ENCODE peak calls at places on chromosome 10, in eight cellular contexts. D is hepatocyte, G is LNCaP clone FGC, I is AG04449, J is RWPE1, R is fibroblast of pulmonary artery, L is psoas muscle, H is type B pancreatic cell. U is an unnamed sample.

GRCh38 chr10:115795964-115796363 is 477.0 kb downstream of the GFRA1 start:
- DNase-seq in G (no peak), I (no peak), L (no peak), R (no peak), H (no peak), D (no peak), J (no peak), U (no peak)

GRCh38 chr10:118369806-118370205 is 27.7 kb upstream of the FAM204A start:
- DNase-seq in J (no peak), D (no peak), G (no peak), R (no peak), L (no peak), I (no peak), H (no peak), U (no peak)

GRCh38 chr10:3835770-3836169 is 50.8 kb upstream of the KLF6 start:
- DNase-seq in J (no peak), I (no peak), R (peak), H (no peak), L (no peak), D (peak), G (no peak), U (no peak)

GRCh38 chr10:24951201-24952145 is 933 bp downstream of the PRTFDC1 start:
- DNase-seq in G (no peak), D (peak), L (no peak), J (no peak), R (no peak), I (no peak), H (no peak), U (peak)

GRCh38 chr10:3465406-3465891 is 292.9 kb upstream of the PITRM1 start:
- DNase-seq in D (peak), G (peak), I (no peak), H (no peak), R (peak), J (no peak), L (no peak), U (no peak)

GRCh38 chr10:72038458-72039001 is 49.8 kb downstream of the SPOCK2 start:
- DNase-seq in G (no peak), J (no peak), I (no peak), R (peak), H (no peak), D (peak), L (no peak), U (no peak)

GRCh38 chr10:32381165-32381564 is 34.2 kb upstream of the EPC1 start:
- DNase-seq in D (no peak), J (no peak), G (no peak), H (no peak), I (no peak), L (no peak), R (no peak), U (no peak)

GRCh38 chr10:82558208-82558607 is 683.2 kb downstream of the NRG3 start:
- DNase-seq in G (no peak), I (no peak), H (no peak), D (peak), J (no peak), L (no peak), R (peak), U (no peak)

GRCh38 chr10:5964736-5965135 is 12.6 kb downstream of the IL15RA start:
- DNase-seq in R (no peak), J (no peak), L (no peak), I (no peak), D (no peak), H (no peak), G (no peak), U (peak)

GRCh38 chr10:97514344-97514743 is 15.6 kb downstream of the UBTD1 start:
- DNase-seq in L (no peak), H (no peak), G (no peak), J (no peak), D (no peak), R (no peak), I (no peak), U (no peak)

GRCh38 chr10:131832056-131832685 is 68.6 kb upstream of the PPP2R2D start:
- DNase-seq in L (peak), D (no peak), H (no peak), J (no peak), I (no peak), G (no peak), R (no peak), U (no peak)

GRCh38 chr10:74882427-74882826 is 56.0 kb downstream of the KAT6B start:
- DNase-seq in J (no peak), I (no peak), L (no peak), H (no peak), D (no peak), R (peak), G (no peak), U (no peak)

GRCh38 chr10:30154561-30154960 is 95.2 kb upstream of the JCAD start:
- DNase-seq in H (no peak), J (no peak), I (no peak), G (no peak), R (no peak), L (no peak), D (no peak), U (no peak)

GRCh38 chr10:69014171-69014570 is 25.6 kb downstream of the KIFBP start:
- DNase-seq in D (no peak), G (no peak), H (no peak), I (no peak), R (peak), L (no peak), J (no peak), U (no peak)

GRCh38 chr10:1049425-1049958 is 573 bp upstream of the IDI1 start:
- DNase-seq in J (no peak), G (no peak), L (no peak), D (no peak), R (no peak), I (no peak), H (no peak), U (no peak)

GRCh38 chr10:70832852-70833542 is 17.2 kb downstream of the SGPL1 start:
- DNase-seq in G (no peak), R (peak), I (peak), J (peak), H (no peak), D (no peak), L (no peak), U (no peak)

GRCh38 chr10:47230482-47230881 is 69.5 kb upstream of the GDF10 start:
- DNase-seq in H (no peak), I (no peak), R (no peak), G (no peak), D (no peak), L (no peak), J (no peak), U (no peak)

GRCh38 chr10:73205956-73206355 is 38.0 kb downstream of the FAM149B1 start:
- DNase-seq in L (no peak), J (no peak), D (no peak), R (no peak), G (no peak), H (no peak), I (no peak), U (no peak)

GRCh38 chr10:26505491-26505890 is 67.3 kb downstream of the APBB1IP start:
- DNase-seq in L (no peak), G (no peak), R (no peak), I (no peak), J (no peak), H (no peak), D (no peak), U (no peak)

GRCh38 chr10:68560201-68560915 is at the start of gene TET1:
- DNase-seq in J (no peak), G (no peak), R (peak), L (peak), D (peak), I (no peak), H (peak), U (peak)

GRCh38 chr10:132861116-132861691 is 75.3 kb upstream of the NKX6-2 start:
- DNase-seq in L (peak), D (no peak), J (no peak), I (no peak), G (no peak), R (no peak), H (peak), U (no peak)

GRCh38 chr10:64376169-64376568 is 855.0 kb downstream of the REEP3 start:
- DNase-seq in L (no peak), R (no peak), D (peak), J (no peak), I (no peak), H (no peak), G (no peak), U (no peak)

GRCh38 chr10:131312261-131312801 is 810 bp upstream of the TCERG1L start:
- DNase-seq in J (no peak), I (no peak), D (peak), G (no peak), R (no peak), L (no peak), H (peak), U (no peak)

GRCh38 chr10:13100349-13101294 is 659 bp downstream of the OPTN start:
- DNase-seq in H (no peak), J (peak), L (peak), G (no peak), D (peak), I (no peak), R (peak), U (peak)

GRCh38 chr10:74743401-74743800 is 83.0 kb upstream of the KAT6B start:
- DNase-seq in R (no peak), I (no peak), D (no peak), L (no peak), H (no peak), G (no peak), J (no peak), U (no peak)

GRCh38 chr10:79387466-79387973 is 40.3 kb downstream of the PPIF start:
- DNase-seq in L (no peak), R (no peak), G (no peak), I (no peak), J (no peak), H (peak), D (no peak), U (no peak)

GRCh38 chr10:14624600-14624999 is 150.1 kb downstream of the FAM107B start:
- DNase-seq in H (no peak), J (no peak), R (no peak), D (no peak), G (no peak), I (no peak), L (no peak), U (no peak)

GRCh38 chr10:83522881-83523386 is 616.4 kb upstream of the GHITM start:
- DNase-seq in R (peak), G (no peak), L (no peak), I (peak), H (no peak), D (peak), J (no peak), U (no peak)

GRCh38 chr10:32436215-32436614 is 9.7 kb upstream of the CCDC7 start:
- DNase-seq in D (no peak), H (no peak), R (no peak), G (no peak), J (no peak), L (no peak), I (no peak), U (no peak)

GRCh38 chr10:77635402-77636227 is 2.0 kb downstream of the KCNMA1 start:
- DNase-seq in H (no peak), G (no peak), R (no peak), I (no peak), D (no peak), J (no peak), L (no peak), U (no peak)

GRCh38 chr10:30155401-30155800 is 96.0 kb upstream of the JCAD start:
- DNase-seq in J (no peak), H (no peak), I (no peak), R (peak), L (no peak), G (no peak), D (no peak), U (no peak)

GRCh38 chr10:77496941-77497420 is 140.6 kb downstream of the KCNMA1 start:
- DNase-seq in R (no peak), J (no peak), G (no peak), L (no peak), D (no peak), H (no peak), I (no peak), U (no peak)

GRCh38 chr10:87618470-87619423 is 40.9 kb upstream of the PAPSS2 start:
- DNase-seq in L (no peak), H (no peak), R (peak), J (no peak), I (no peak), D (peak), G (no peak), U (no peak)

GRCh38 chr10:25226775-25227682 is 52.2 kb downstream of the GPR158 start:
- DNase-seq in D (peak), L (no peak), R (peak), G (peak), I (no peak), H (no peak), J (peak), U (peak)

GRCh38 chr10:24551161-24551560 is 172.5 kb downstream of the ARHGAP21 start:
- DNase-seq in H (no peak), D (no peak), J (no peak), I (no peak), L (no peak), G (no peak), R (no peak), U (no peak)

DNA sequence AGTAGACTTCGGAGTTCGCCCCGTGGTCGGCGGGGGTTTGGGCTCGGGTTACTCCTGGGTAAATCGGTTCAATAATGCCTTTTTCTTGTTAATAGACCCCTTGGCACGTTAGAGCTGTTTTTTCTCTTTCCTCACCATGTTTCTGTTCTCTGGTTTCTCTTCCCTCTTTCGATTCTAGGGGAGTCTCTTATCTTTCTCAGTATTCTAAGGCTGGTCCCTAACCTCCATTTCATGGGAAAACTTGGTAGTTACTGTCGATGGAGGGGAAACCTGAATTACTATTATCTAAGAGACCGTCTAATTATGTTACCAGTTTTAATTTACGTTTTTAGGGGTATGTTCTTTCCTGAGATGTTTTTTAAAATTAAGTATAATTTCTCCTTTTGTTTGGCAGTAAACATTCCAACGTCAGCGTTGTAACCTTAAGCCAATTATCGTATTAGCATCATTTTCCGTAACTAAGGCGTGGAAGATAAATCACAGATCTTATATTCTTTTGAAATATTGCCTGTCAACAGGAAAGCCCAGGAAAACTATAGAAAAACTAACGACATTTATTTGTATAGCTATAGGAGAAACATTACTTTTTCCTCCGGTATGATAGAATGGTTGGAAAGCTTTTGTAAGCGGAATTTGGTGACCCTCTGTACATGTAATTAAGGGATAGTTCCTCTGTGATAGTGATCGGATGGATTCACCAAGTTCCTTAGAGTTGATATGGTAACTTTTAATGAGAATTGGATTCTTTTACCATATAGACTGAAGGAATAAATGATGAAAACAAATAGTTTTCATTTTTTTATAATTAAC is 847 bp downstream of the BTAF1 start:
- DNase-seq in H (no peak), G (no peak), J (no peak), I (no peak), L (no peak), R (peak), D (no peak), U (peak)
- TF ChIP-seq CTCF in H (no peak), G (no peak), J (no peak), I (no peak), L (no peak), R (no peak), D (no peak), U (no peak)

GRCh38 chr10:84739641-84740040 is 411.3 kb downstream of the CCSER2 start:
- DNase-seq in H (no peak), J (no peak), R (no peak), I (no peak), L (no peak), D (no peak), G (no peak), U (no peak)
- TF ChIP-seq CTCF in H (no peak), J (no peak), R (no peak), I (no peak), L (no peak), D (peak), G (no peak), U (no peak)

GRCh38 chr10:113732966-113733365 is 18.5 kb upstream of the PLEKHS1 start:
- DNase-seq in D (no peak), L (no peak), I (no peak), H (no peak), R (no peak), J (no peak), G (no peak), U (no peak)

GRCh38 chr10:113733635-113734034 is 17.8 kb upstream of the PLEKHS1 start:
- DNase-seq in H (no peak), L (no peak), D (no peak), R (no peak), I (no peak), G (no peak), J (no peak), U (no peak)

GRCh38 chr10:113739031-113739430 is 12.5 kb upstream of the PLEKHS1 start:
- DNase-seq in D (no peak), I (no peak), L (no peak), G (no peak), H (no peak), J (no peak), R (no peak), U (no peak)

GRCh38 chr10:113736576-113736975 is 14.9 kb upstream of the PLEKHS1 start:
- DNase-seq in G (no peak), D (no peak), L (no peak), I (peak), H (no peak), R (peak), J (no peak), U (no peak)

DNA sequence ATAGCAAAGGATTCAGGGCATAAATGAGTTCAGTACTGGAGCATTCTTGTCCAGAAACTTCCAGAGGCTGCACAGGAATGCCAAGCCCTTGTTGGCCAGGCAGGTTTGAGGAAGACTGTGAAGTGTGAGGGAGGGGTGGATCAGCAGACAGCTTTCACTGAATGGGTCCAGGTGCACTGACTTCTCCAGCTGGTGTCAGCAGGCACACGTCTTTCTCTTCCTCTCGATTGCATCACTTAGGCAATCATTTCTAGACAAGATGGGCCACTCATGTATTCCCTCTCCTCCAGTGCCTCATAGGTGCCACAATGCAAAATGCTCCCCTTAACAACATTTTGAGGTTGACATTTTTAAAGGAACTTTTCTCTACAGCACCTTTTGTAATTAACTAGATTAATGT is 15.6 kb upstream of the PLEKHS1 start:
- DNase-seq in H (no peak), J (peak), G (peak), L (no peak), R (peak), D (peak), I (no peak), U (no peak)
- TF ChIP-seq CTCF in H (no peak), J (no peak), G (peak), L (no peak), R (no peak), D (peak), I (no peak), U (no peak)

GRCh38 chr10:128268015-128268722 is 141.9 kb upstream of the MKI67 start:
- DNase-seq in D (peak), I (no peak), R (peak), J (peak), H (peak), G (peak), L (peak), U (peak)
- TF ChIP-seq CTCF in D (peak), I (no peak), R (peak), J (peak), H (peak), G (peak), L (peak), U (peak)

DNA sequence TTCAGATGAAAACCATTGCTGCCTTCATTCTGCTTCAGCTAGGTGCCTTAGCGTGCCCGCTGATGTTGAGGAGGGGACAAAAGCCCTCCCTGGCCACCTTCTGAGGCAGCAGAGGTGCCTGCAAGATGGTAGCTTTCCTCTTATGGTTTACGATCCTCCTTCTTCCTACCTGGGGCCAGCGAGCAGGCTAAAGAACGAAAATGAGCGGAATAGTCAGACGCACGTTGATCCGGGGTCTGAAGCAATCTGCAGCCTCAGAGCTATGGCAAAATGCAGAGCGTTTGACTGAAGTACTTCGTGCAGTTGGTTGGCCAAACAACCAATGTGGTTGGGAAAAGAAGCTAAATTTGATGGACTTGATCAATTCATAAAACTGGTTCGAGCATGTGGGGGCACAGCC is 95.5 kb downstream of the GATA3 start:
- DNase-seq in J (no peak), D (no peak), L (no peak), R (no peak), H (no peak), I (no peak), G (no peak), U (no peak)
- TF ChIP-seq CTCF in J (no peak), D (no peak), L (no peak), R (no peak), H (no peak), I (no peak), G (no peak), U (no peak)

U was measured in GM13977.